ENCODE peak calls at places on chromosomes 6 and 20, in six cellular contexts. One of them, this sample, is unnamed.
A peak's percentile ranks its signal among the peaks of the same experiment; 100 is the strongest.

GRCh38 chr6:113402541-113402940 is 454.6 kb upstream of the MARCKS start:
- DNase-seq in OCI-LY7: no peak
- DNase-seq in astrocyte of the spinal cord: no peak
- DNase-seq in adrenal gland: no peak
- DNase-seq in fibroblast of the aortic adventitia: no peak
- DNase-seq in fibroblast of pulmonary artery: no peak
- DNase-seq in this sample: no peak

GRCh38 chr20:5316188-5317158 is at the start of gene PROKR2:
- DNase-seq in OCI-LY7: no peak
- DNase-seq in adrenal gland: no peak
- DNase-seq in fibroblast of pulmonary artery: no peak
- DNase-seq in astrocyte of the spinal cord: no peak
- DNase-seq in fibroblast of the aortic adventitia: no peak
- DNase-seq in this sample: peak; percentile 56

GRCh38 chr6:42084889-42085288 is 34.6 kb downstream of the TAF8 start:
- DNase-seq in adrenal gland: no peak
- DNase-seq in OCI-LY7: no peak
- DNase-seq in astrocyte of the spinal cord: no peak
- DNase-seq in fibroblast of pulmonary artery: no peak
- DNase-seq in fibroblast of the aortic adventitia: peak; percentile 19
- DNase-seq in this sample: no peak

GRCh38 chr20:50385733-50386640 is 124.2 kb upstream of the PTPN1 start:
- DNase-seq in fibroblast of pulmonary artery: no peak
- DNase-seq in astrocyte of the spinal cord: no peak
- DNase-seq in fibroblast of the aortic adventitia: no peak
- DNase-seq in OCI-LY7: no peak
- DNase-seq in adrenal gland: no peak
- DNase-seq in this sample: peak; percentile 83

GRCh38 chr6:136719280-136720044 is 72.8 kb downstream of the MAP3K5 start:
- DNase-seq in adrenal gland: no peak
- DNase-seq in OCI-LY7: peak; percentile 68
- DNase-seq in fibroblast of the aortic adventitia: peak; percentile 30
- DNase-seq in fibroblast of pulmonary artery: no peak
- DNase-seq in astrocyte of the spinal cord: peak; percentile 12
- DNase-seq in this sample: no peak

GRCh38 chr20:2283706-2284423 is 11.9 kb upstream of the TGM3 start:
- DNase-seq in OCI-LY7: no peak
- DNase-seq in fibroblast of the aortic adventitia: no peak
- DNase-seq in astrocyte of the spinal cord: no peak
- DNase-seq in fibroblast of pulmonary artery: peak; percentile 45
- DNase-seq in adrenal gland: no peak
- DNase-seq in this sample: no peak

GRCh38 chr20:588932-589672 is 21.0 kb downstream of the TCF15 start:
- DNase-seq in fibroblast of pulmonary artery: no peak
- DNase-seq in fibroblast of the aortic adventitia: no peak
- DNase-seq in OCI-LY7: no peak
- DNase-seq in adrenal gland: no peak
- DNase-seq in astrocyte of the spinal cord: no peak
- DNase-seq in this sample: no peak

GRCh38 chr6:150280703-150281102 is 88.1 kb upstream of the IYD start:
- DNase-seq in astrocyte of the spinal cord: no peak
- DNase-seq in fibroblast of pulmonary artery: no peak
- DNase-seq in adrenal gland: no peak
- DNase-seq in OCI-LY7: no peak
- DNase-seq in fibroblast of the aortic adventitia: no peak
- DNase-seq in this sample: no peak

GRCh38 chr6:8494730-8495129 is 59.4 kb upstream of the SLC35B3 start:
- DNase-seq in OCI-LY7: no peak
- DNase-seq in adrenal gland: no peak
- DNase-seq in fibroblast of pulmonary artery: no peak
- DNase-seq in astrocyte of the spinal cord: no peak
- DNase-seq in fibroblast of the aortic adventitia: no peak
- DNase-seq in this sample: no peak

GRCh38 chr20:58515240-58516212 is at the start of gene APCDD1L:
- DNase-seq in fibroblast of the aortic adventitia: peak; percentile 64
- DNase-seq in astrocyte of the spinal cord: peak; percentile 59
- DNase-seq in fibroblast of pulmonary artery: peak; percentile 37
- DNase-seq in adrenal gland: no peak
- DNase-seq in OCI-LY7: no peak
- DNase-seq in this sample: no peak

GRCh38 chr20:561437-562231 is 18.0 kb upstream of the CSNK2A1 start:
- DNase-seq in adrenal gland: peak; percentile 67
- DNase-seq in astrocyte of the spinal cord: peak; percentile 58
- DNase-seq in fibroblast of pulmonary artery: peak; percentile 78
- DNase-seq in OCI-LY7: peak; percentile 74
- DNase-seq in fibroblast of the aortic adventitia: peak; percentile 74
- DNase-seq in this sample: peak; percentile 74

GRCh38 chr20:31785089-31785488 is 34.1 kb upstream of the MYLK2 start:
- DNase-seq in fibroblast of pulmonary artery: no peak
- DNase-seq in astrocyte of the spinal cord: no peak
- DNase-seq in fibroblast of the aortic adventitia: no peak
- DNase-seq in adrenal gland: no peak
- DNase-seq in OCI-LY7: no peak
- DNase-seq in this sample: no peak

GRCh38 chr6:170514908-170515307 is 38.2 kb downstream of the PSMB1 start:
- DNase-seq in adrenal gland: no peak
- DNase-seq in fibroblast of pulmonary artery: no peak
- DNase-seq in astrocyte of the spinal cord: no peak
- DNase-seq in OCI-LY7: no peak
- DNase-seq in fibroblast of the aortic adventitia: no peak
- DNase-seq in this sample: no peak

GRCh38 chr20:63055575-63056235 is 48.9 kb upstream of the BHLHE23 start:
- DNase-seq in fibroblast of pulmonary artery: no peak
- DNase-seq in adrenal gland: peak; percentile 4
- DNase-seq in fibroblast of the aortic adventitia: no peak
- DNase-seq in astrocyte of the spinal cord: no peak
- DNase-seq in OCI-LY7: no peak
- DNase-seq in this sample: no peak

GRCh38 chr6:53178837-53179432 is 30.3 kb upstream of the GCM1 start:
- DNase-seq in astrocyte of the spinal cord: no peak
- DNase-seq in OCI-LY7: no peak
- DNase-seq in fibroblast of pulmonary artery: no peak
- DNase-seq in fibroblast of the aortic adventitia: no peak
- DNase-seq in adrenal gland: no peak
- DNase-seq in this sample: no peak

GRCh38 chr6:90328004-90328403 is 31.4 kb upstream of the BACH2 start:
- DNase-seq in adrenal gland: no peak
- DNase-seq in fibroblast of pulmonary artery: no peak
- DNase-seq in fibroblast of the aortic adventitia: no peak
- DNase-seq in OCI-LY7: no peak
- DNase-seq in astrocyte of the spinal cord: peak; percentile 6
- DNase-seq in this sample: no peak

GRCh38 chr6:111199935-111200822 is 112.9 kb downstream of the SLC16A10 start:
- DNase-seq in OCI-LY7: no peak
- DNase-seq in adrenal gland: no peak
- DNase-seq in fibroblast of the aortic adventitia: no peak
- DNase-seq in astrocyte of the spinal cord: no peak
- DNase-seq in fibroblast of pulmonary artery: no peak
- DNase-seq in this sample: no peak

GRCh38 chr6:105045546-105045945 is 88.6 kb downstream of the LIN28B start:
- DNase-seq in fibroblast of the aortic adventitia: peak; percentile 40
- DNase-seq in astrocyte of the spinal cord: peak; percentile 3
- DNase-seq in fibroblast of pulmonary artery: peak; percentile 13
- DNase-seq in adrenal gland: no peak
- DNase-seq in OCI-LY7: no peak
- DNase-seq in this sample: no peak

GRCh38 chr6:169263836-169264608 is 10.4 kb upstream of the THBS2 start:
- DNase-seq in astrocyte of the spinal cord: peak; percentile 55
- DNase-seq in fibroblast of the aortic adventitia: peak; percentile 54
- DNase-seq in OCI-LY7: no peak
- DNase-seq in adrenal gland: peak; percentile 89
- DNase-seq in fibroblast of pulmonary artery: peak; percentile 60
- DNase-seq in this sample: no peak

GRCh38 chr6:161273356-161273751 is 507 bp downstream of the AGPAT4 start:
- DNase-seq in astrocyte of the spinal cord: peak; percentile 72
- DNase-seq in fibroblast of pulmonary artery: peak; percentile 66
- DNase-seq in fibroblast of the aortic adventitia: peak; percentile 39
- DNase-seq in OCI-LY7: peak; percentile 15
- DNase-seq in adrenal gland: peak; percentile 22
- DNase-seq in this sample: peak; percentile 52

GRCh38 chr6:33599413-33599911 is 19.4 kb upstream of the BAK1 start:
- DNase-seq in adrenal gland: no peak
- DNase-seq in OCI-LY7: no peak
- DNase-seq in fibroblast of pulmonary artery: no peak
- DNase-seq in astrocyte of the spinal cord: no peak
- DNase-seq in fibroblast of the aortic adventitia: no peak
- DNase-seq in this sample: no peak

GRCh38 chr20:62449951-62450815 is 22.8 kb upstream of the RBBP8NL start:
- DNase-seq in astrocyte of the spinal cord: no peak
- DNase-seq in fibroblast of the aortic adventitia: no peak
- DNase-seq in fibroblast of pulmonary artery: no peak
- DNase-seq in adrenal gland: no peak
- DNase-seq in OCI-LY7: no peak
- DNase-seq in this sample: no peak

DNA sequence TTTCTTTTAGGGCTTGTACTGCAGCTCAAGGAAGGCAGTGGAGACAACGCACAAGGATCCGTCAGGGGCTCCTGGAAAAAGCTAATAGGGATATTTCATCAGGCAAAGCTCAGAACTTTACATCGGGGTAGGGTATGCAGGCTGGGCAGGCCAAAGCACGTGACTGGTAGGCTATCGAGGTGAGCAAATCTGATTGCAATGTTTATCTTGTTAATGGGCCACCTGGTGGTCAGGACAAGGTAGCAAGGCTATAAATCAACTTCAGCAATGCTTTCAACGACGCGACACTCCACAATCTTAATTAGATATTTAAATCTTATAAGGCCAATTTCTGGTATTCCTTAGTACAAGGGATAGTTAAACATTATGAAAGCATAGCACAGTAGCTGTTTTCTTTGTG is 1302.8 kb upstream of the EYS start:
- DNase-seq in fibroblast of pulmonary artery: no peak
- DNase-seq in fibroblast of the aortic adventitia: no peak
- DNase-seq in OCI-LY7: peak; percentile 1
- DNase-seq in adrenal gland: no peak
- DNase-seq in astrocyte of the spinal cord: no peak
- DNase-seq in this sample: no peak
- TF ChIP-seq CTCF in fibroblast of pulmonary artery: peak; percentile 24
- TF ChIP-seq CTCF in fibroblast of the aortic adventitia: peak; percentile 11
- TF ChIP-seq CTCF in OCI-LY7: peak; percentile 47
- TF ChIP-seq CTCF in adrenal gland: no peak
- TF ChIP-seq CTCF in astrocyte of the spinal cord: peak; percentile 13
- TF ChIP-seq CTCF in this sample: no peak

GRCh38 chr20:33769032-33769431 is 37.2 kb downstream of the ZNF341 start:
- DNase-seq in astrocyte of the spinal cord: no peak
- DNase-seq in fibroblast of the aortic adventitia: no peak
- DNase-seq in adrenal gland: no peak
- DNase-seq in OCI-LY7: no peak
- DNase-seq in fibroblast of pulmonary artery: no peak
- DNase-seq in this sample: no peak

GRCh38 chr20:33767739-33768138 is 35.9 kb downstream of the ZNF341 start:
- DNase-seq in OCI-LY7: no peak
- DNase-seq in adrenal gland: no peak
- DNase-seq in fibroblast of pulmonary artery: no peak
- DNase-seq in fibroblast of the aortic adventitia: no peak
- DNase-seq in astrocyte of the spinal cord: no peak
- DNase-seq in this sample: no peak

GRCh38 chr20:33771938-33772337 is 39.2 kb upstream of the CHMP4B start:
- DNase-seq in astrocyte of the spinal cord: no peak
- DNase-seq in adrenal gland: no peak
- DNase-seq in fibroblast of pulmonary artery: no peak
- DNase-seq in OCI-LY7: no peak
- DNase-seq in fibroblast of the aortic adventitia: no peak
- DNase-seq in this sample: no peak

GRCh38 chr20:33772439-33772838 is 38.7 kb upstream of the CHMP4B start:
- DNase-seq in fibroblast of the aortic adventitia: no peak
- DNase-seq in adrenal gland: no peak
- DNase-seq in astrocyte of the spinal cord: no peak
- DNase-seq in fibroblast of pulmonary artery: no peak
- DNase-seq in OCI-LY7: no peak
- DNase-seq in this sample: no peak

DNA sequence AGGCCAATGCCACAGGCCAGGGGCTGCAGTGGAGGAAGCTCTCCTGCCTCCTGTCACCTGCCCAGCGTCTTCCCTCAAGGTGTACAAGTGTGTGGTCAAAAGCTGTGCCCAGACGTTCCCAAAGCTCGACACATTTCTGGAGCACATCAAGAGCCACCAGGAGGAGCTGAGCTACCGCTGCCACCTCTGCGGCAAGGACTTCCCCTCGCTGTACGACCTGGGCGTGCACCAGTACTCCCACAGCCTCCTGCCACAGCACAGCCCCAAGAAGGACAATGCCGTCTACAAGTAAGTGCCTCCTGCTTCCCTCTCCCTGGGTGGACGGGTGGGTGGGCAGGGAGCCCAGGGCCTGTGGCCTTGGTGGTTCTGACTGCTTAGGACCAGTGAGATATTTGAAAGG is 38.2 kb downstream of the ZNF341 start:
- DNase-seq in fibroblast of pulmonary artery: no peak
- DNase-seq in OCI-LY7: no peak
- DNase-seq in fibroblast of the aortic adventitia: no peak
- DNase-seq in astrocyte of the spinal cord: no peak
- DNase-seq in adrenal gland: no peak
- DNase-seq in this sample: no peak
- TF ChIP-seq CTCF in fibroblast of pulmonary artery: no peak
- TF ChIP-seq CTCF in OCI-LY7: no peak
- TF ChIP-seq CTCF in fibroblast of the aortic adventitia: no peak
- TF ChIP-seq CTCF in astrocyte of the spinal cord: no peak
- TF ChIP-seq CTCF in adrenal gland: no peak
- TF ChIP-seq CTCF in this sample: no peak

GRCh38 chr20:39451386-39451785 is 489.2 kb downstream of the DHX35 start:
- DNase-seq in adrenal gland: no peak
- DNase-seq in fibroblast of the aortic adventitia: no peak
- DNase-seq in astrocyte of the spinal cord: no peak
- DNase-seq in OCI-LY7: no peak
- DNase-seq in fibroblast of pulmonary artery: no peak
- DNase-seq in this sample: no peak
- TF ChIP-seq CTCF in adrenal gland: no peak
- TF ChIP-seq CTCF in fibroblast of the aortic adventitia: no peak
- TF ChIP-seq CTCF in astrocyte of the spinal cord: no peak
- TF ChIP-seq CTCF in OCI-LY7: no peak
- TF ChIP-seq CTCF in fibroblast of pulmonary artery: no peak
- TF ChIP-seq CTCF in this sample: no peak

DNA sequence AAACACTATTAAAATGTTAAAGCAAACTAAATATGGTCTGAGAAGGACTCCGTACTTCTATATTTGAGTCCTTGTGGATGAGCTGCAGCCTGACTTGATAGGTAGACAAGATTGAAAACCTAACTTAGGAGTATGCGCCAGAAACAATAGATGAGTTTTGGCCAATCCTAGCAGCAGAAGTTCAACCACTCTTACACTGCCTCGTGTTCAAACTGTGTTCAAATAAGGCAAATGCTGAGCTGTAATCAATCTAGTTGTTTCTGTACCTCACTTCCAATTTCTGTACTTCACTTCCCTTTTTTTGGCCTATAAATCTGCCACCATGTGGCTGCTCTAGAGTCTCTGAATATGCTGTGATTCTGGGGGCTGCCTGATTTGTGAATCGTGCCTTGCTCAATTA is 13.2 kb upstream of the SERINC1 start:
- DNase-seq in adrenal gland: no peak
- DNase-seq in fibroblast of the aortic adventitia: no peak
- DNase-seq in OCI-LY7: peak; percentile 11
- DNase-seq in astrocyte of the spinal cord: no peak
- DNase-seq in fibroblast of pulmonary artery: no peak
- DNase-seq in this sample: no peak
- TF ChIP-seq CTCF in adrenal gland: no peak
- TF ChIP-seq CTCF in fibroblast of the aortic adventitia: no peak
- TF ChIP-seq CTCF in OCI-LY7: peak; percentile 51
- TF ChIP-seq CTCF in astrocyte of the spinal cord: no peak
- TF ChIP-seq CTCF in fibroblast of pulmonary artery: no peak
- TF ChIP-seq CTCF in this sample: no peak

This sample was measured in activated CD8-positive, alpha-beta T cell treated with anti-CD3 and anti-CD28 coated beads for 36 hours.